ENCODE peak calls at places on chromosomes 2 and 18, in ten cellular contexts. One of them, this sample, is unnamed.

GRCh38 chr2:234404957-234405356 is 91.9 kb downstream of the ARL4C start:
- DNase-seq in foreskin fibroblast: no peak
- DNase-seq in activated effector memory CD4-positive, alpha-beta T cell treated with Interleukin-2 at 50 U/mL for 16 hours: no peak
- DNase-seq in NCI-H1105: no peak
- DNase-seq in SK-N-SH: no peak
- DNase-seq in KG1: no peak
- DNase-seq in mesenchymal stem cell: no peak
- DNase-seq in mucosa of gallbladder: no peak
- DNase-seq in NCI-H1092: no peak
- DNase-seq in HuH-7.5: no peak
- DNase-seq in this sample: no peak

GRCh38 chr2:195498176-195498575 is 158.8 kb upstream of the SLC39A10 start:
- DNase-seq in foreskin fibroblast: peak
- DNase-seq in activated effector memory CD4-positive, alpha-beta T cell treated with Interleukin-2 at 50 U/mL for 16 hours: peak
- DNase-seq in NCI-H1105: no peak
- DNase-seq in SK-N-SH: no peak
- DNase-seq in KG1: no peak
- DNase-seq in mesenchymal stem cell: peak
- DNase-seq in mucosa of gallbladder: peak
- DNase-seq in NCI-H1092: no peak
- DNase-seq in HuH-7.5: no peak
- DNase-seq in this sample: no peak

GRCh38 chr2:30188292-30188691 is 41.5 kb downstream of the YPEL5 start:
- DNase-seq in foreskin fibroblast: no peak
- DNase-seq in activated effector memory CD4-positive, alpha-beta T cell treated with Interleukin-2 at 50 U/mL for 16 hours: no peak
- DNase-seq in NCI-H1105: no peak
- DNase-seq in SK-N-SH: no peak
- DNase-seq in KG1: no peak
- DNase-seq in mesenchymal stem cell: no peak
- DNase-seq in mucosa of gallbladder: no peak
- DNase-seq in NCI-H1092: no peak
- DNase-seq in HuH-7.5: no peak
- DNase-seq in this sample: no peak

GRCh38 chr18:2906522-2907458 is 60.0 kb downstream of the EMILIN2 start:
- DNase-seq in foreskin fibroblast: peak
- DNase-seq in activated effector memory CD4-positive, alpha-beta T cell treated with Interleukin-2 at 50 U/mL for 16 hours: peak
- DNase-seq in NCI-H1105: no peak
- DNase-seq in SK-N-SH: peak
- DNase-seq in KG1: no peak
- DNase-seq in mesenchymal stem cell: peak
- DNase-seq in mucosa of gallbladder: no peak
- DNase-seq in NCI-H1092: no peak
- DNase-seq in HuH-7.5: peak
- DNase-seq in this sample: no peak

GRCh38 chr2:9333591-9334171 is 89.6 kb downstream of the ITGB1BP1 start:
- DNase-seq in foreskin fibroblast: peak
- DNase-seq in activated effector memory CD4-positive, alpha-beta T cell treated with Interleukin-2 at 50 U/mL for 16 hours: no peak
- DNase-seq in NCI-H1105: no peak
- DNase-seq in SK-N-SH: peak
- DNase-seq in KG1: no peak
- DNase-seq in mesenchymal stem cell: peak
- DNase-seq in mucosa of gallbladder: peak
- DNase-seq in NCI-H1092: peak
- DNase-seq in HuH-7.5: peak
- DNase-seq in this sample: peak

GRCh38 chr2:38076250-38076709 is 329 bp upstream of the CYP1B1 start:
- DNase-seq in foreskin fibroblast: peak
- DNase-seq in activated effector memory CD4-positive, alpha-beta T cell treated with Interleukin-2 at 50 U/mL for 16 hours: no peak
- DNase-seq in NCI-H1105: peak
- DNase-seq in SK-N-SH: peak
- DNase-seq in KG1: peak
- DNase-seq in mesenchymal stem cell: peak
- DNase-seq in mucosa of gallbladder: peak
- DNase-seq in NCI-H1092: no peak
- DNase-seq in HuH-7.5: peak
- DNase-seq in this sample: peak

GRCh38 chr2:226701052-226701451 is 98.6 kb downstream of the IRS1 start:
- DNase-seq in foreskin fibroblast: peak
- DNase-seq in activated effector memory CD4-positive, alpha-beta T cell treated with Interleukin-2 at 50 U/mL for 16 hours: no peak
- DNase-seq in NCI-H1105: no peak
- DNase-seq in SK-N-SH: no peak
- DNase-seq in KG1: no peak
- DNase-seq in mesenchymal stem cell: peak
- DNase-seq in mucosa of gallbladder: no peak
- DNase-seq in NCI-H1092: no peak
- DNase-seq in HuH-7.5: no peak
- DNase-seq in this sample: no peak

GRCh38 chr18:70491734-70492348 is 203.0 kb downstream of the SOCS6 start:
- DNase-seq in foreskin fibroblast: peak
- DNase-seq in activated effector memory CD4-positive, alpha-beta T cell treated with Interleukin-2 at 50 U/mL for 16 hours: peak
- DNase-seq in NCI-H1105: peak
- DNase-seq in SK-N-SH: peak
- DNase-seq in KG1: peak
- DNase-seq in mesenchymal stem cell: peak
- DNase-seq in mucosa of gallbladder: peak
- DNase-seq in NCI-H1092: peak
- DNase-seq in HuH-7.5: peak
- DNase-seq in this sample: peak

GRCh38 chr2:37349376-37349775 is 4.9 kb downstream of the QPCT start:
- DNase-seq in foreskin fibroblast: no peak
- DNase-seq in activated effector memory CD4-positive, alpha-beta T cell treated with Interleukin-2 at 50 U/mL for 16 hours: no peak
- DNase-seq in NCI-H1105: no peak
- DNase-seq in SK-N-SH: no peak
- DNase-seq in KG1: no peak
- DNase-seq in mesenchymal stem cell: peak
- DNase-seq in mucosa of gallbladder: no peak
- DNase-seq in NCI-H1092: peak
- DNase-seq in HuH-7.5: no peak
- DNase-seq in this sample: no peak

GRCh38 chr2:222649801-222650200 is 6.1 kb downstream of the FARSB start:
- DNase-seq in foreskin fibroblast: no peak
- DNase-seq in activated effector memory CD4-positive, alpha-beta T cell treated with Interleukin-2 at 50 U/mL for 16 hours: no peak
- DNase-seq in NCI-H1105: no peak
- DNase-seq in SK-N-SH: no peak
- DNase-seq in KG1: no peak
- DNase-seq in mesenchymal stem cell: no peak
- DNase-seq in mucosa of gallbladder: no peak
- DNase-seq in NCI-H1092: no peak
- DNase-seq in HuH-7.5: no peak
- DNase-seq in this sample: no peak

GRCh38 chr18:2970344-2970743 is 42.6 kb downstream of the LPIN2 start:
- DNase-seq in foreskin fibroblast: no peak
- DNase-seq in activated effector memory CD4-positive, alpha-beta T cell treated with Interleukin-2 at 50 U/mL for 16 hours: no peak
- DNase-seq in NCI-H1105: no peak
- DNase-seq in SK-N-SH: no peak
- DNase-seq in KG1: no peak
- DNase-seq in mesenchymal stem cell: no peak
- DNase-seq in mucosa of gallbladder: no peak
- DNase-seq in NCI-H1092: no peak
- DNase-seq in HuH-7.5: no peak
- DNase-seq in this sample: no peak

GRCh38 chr2:221677688-221678087 is 105.6 kb upstream of the EPHA4 start:
- DNase-seq in foreskin fibroblast: no peak
- DNase-seq in activated effector memory CD4-positive, alpha-beta T cell treated with Interleukin-2 at 50 U/mL for 16 hours: no peak
- DNase-seq in NCI-H1105: no peak
- DNase-seq in SK-N-SH: no peak
- DNase-seq in KG1: no peak
- DNase-seq in mesenchymal stem cell: no peak
- DNase-seq in mucosa of gallbladder: no peak
- DNase-seq in NCI-H1092: no peak
- DNase-seq in HuH-7.5: no peak
- DNase-seq in this sample: no peak

GRCh38 chr2:66888791-66889631 is 454.1 kb downstream of the MEIS1 start:
- DNase-seq in foreskin fibroblast: peak
- DNase-seq in activated effector memory CD4-positive, alpha-beta T cell treated with Interleukin-2 at 50 U/mL for 16 hours: no peak
- DNase-seq in NCI-H1105: no peak
- DNase-seq in SK-N-SH: no peak
- DNase-seq in KG1: no peak
- DNase-seq in mesenchymal stem cell: peak
- DNase-seq in mucosa of gallbladder: peak
- DNase-seq in NCI-H1092: no peak
- DNase-seq in HuH-7.5: no peak
- DNase-seq in this sample: peak

GRCh38 chr2:60676950-60677349 is 79.1 kb upstream of the PAPOLG start:
- DNase-seq in foreskin fibroblast: no peak
- DNase-seq in activated effector memory CD4-positive, alpha-beta T cell treated with Interleukin-2 at 50 U/mL for 16 hours: no peak
- DNase-seq in NCI-H1105: no peak
- DNase-seq in SK-N-SH: no peak
- DNase-seq in KG1: no peak
- DNase-seq in mesenchymal stem cell: no peak
- DNase-seq in mucosa of gallbladder: peak
- DNase-seq in NCI-H1092: no peak
- DNase-seq in HuH-7.5: no peak
- DNase-seq in this sample: no peak

GRCh38 chr2:55489467-55490062 is 30.0 kb upstream of the CFAP36 start:
- DNase-seq in foreskin fibroblast: no peak
- DNase-seq in activated effector memory CD4-positive, alpha-beta T cell treated with Interleukin-2 at 50 U/mL for 16 hours: no peak
- DNase-seq in NCI-H1105: no peak
- DNase-seq in SK-N-SH: no peak
- DNase-seq in KG1: no peak
- DNase-seq in mesenchymal stem cell: no peak
- DNase-seq in mucosa of gallbladder: no peak
- DNase-seq in NCI-H1092: no peak
- DNase-seq in HuH-7.5: no peak
- DNase-seq in this sample: no peak

GRCh38 chr18:48430162-48430561 is 21.0 kb upstream of the ZBTB7C start:
- DNase-seq in foreskin fibroblast: no peak
- DNase-seq in activated effector memory CD4-positive, alpha-beta T cell treated with Interleukin-2 at 50 U/mL for 16 hours: no peak
- DNase-seq in NCI-H1105: no peak
- DNase-seq in SK-N-SH: no peak
- DNase-seq in KG1: no peak
- DNase-seq in mesenchymal stem cell: no peak
- DNase-seq in mucosa of gallbladder: no peak
- DNase-seq in NCI-H1092: no peak
- DNase-seq in HuH-7.5: no peak
- DNase-seq in this sample: no peak

GRCh38 chr18:74526478-74526877 is 7.8 kb upstream of the CNDP1 start:
- DNase-seq in foreskin fibroblast: no peak
- DNase-seq in activated effector memory CD4-positive, alpha-beta T cell treated with Interleukin-2 at 50 U/mL for 16 hours: no peak
- DNase-seq in NCI-H1105: no peak
- DNase-seq in SK-N-SH: no peak
- DNase-seq in KG1: no peak
- DNase-seq in mesenchymal stem cell: no peak
- DNase-seq in mucosa of gallbladder: no peak
- DNase-seq in NCI-H1092: no peak
- DNase-seq in HuH-7.5: no peak
- DNase-seq in this sample: no peak

GRCh38 chr2:72013726-72014125 is 133.9 kb downstream of the CYP26B1 start:
- DNase-seq in foreskin fibroblast: no peak
- DNase-seq in activated effector memory CD4-positive, alpha-beta T cell treated with Interleukin-2 at 50 U/mL for 16 hours: no peak
- DNase-seq in NCI-H1105: no peak
- DNase-seq in SK-N-SH: no peak
- DNase-seq in KG1: no peak
- DNase-seq in mesenchymal stem cell: no peak
- DNase-seq in mucosa of gallbladder: peak
- DNase-seq in NCI-H1092: no peak
- DNase-seq in HuH-7.5: no peak
- DNase-seq in this sample: no peak

GRCh38 chr2:216549926-216550690 is 51.5 kb downstream of the RPL37A start:
- DNase-seq in foreskin fibroblast: no peak
- DNase-seq in activated effector memory CD4-positive, alpha-beta T cell treated with Interleukin-2 at 50 U/mL for 16 hours: no peak
- DNase-seq in NCI-H1105: no peak
- DNase-seq in SK-N-SH: no peak
- DNase-seq in KG1: no peak
- DNase-seq in mesenchymal stem cell: no peak
- DNase-seq in mucosa of gallbladder: peak
- DNase-seq in NCI-H1092: no peak
- DNase-seq in HuH-7.5: no peak
- DNase-seq in this sample: no peak

GRCh38 chr18:79789901-79790885 is 7.5 kb upstream of the KCNG2 start:
- DNase-seq in foreskin fibroblast: no peak
- DNase-seq in activated effector memory CD4-positive, alpha-beta T cell treated with Interleukin-2 at 50 U/mL for 16 hours: no peak
- DNase-seq in NCI-H1105: peak
- DNase-seq in SK-N-SH: no peak
- DNase-seq in KG1: no peak
- DNase-seq in mesenchymal stem cell: no peak
- DNase-seq in mucosa of gallbladder: no peak
- DNase-seq in NCI-H1092: peak
- DNase-seq in HuH-7.5: no peak
- DNase-seq in this sample: no peak

GRCh38 chr2:59874971-59875755 is 678.3 kb downstream of the BCL11A start:
- DNase-seq in foreskin fibroblast: no peak
- DNase-seq in activated effector memory CD4-positive, alpha-beta T cell treated with Interleukin-2 at 50 U/mL for 16 hours: no peak
- DNase-seq in NCI-H1105: no peak
- DNase-seq in SK-N-SH: no peak
- DNase-seq in KG1: no peak
- DNase-seq in mesenchymal stem cell: no peak
- DNase-seq in mucosa of gallbladder: no peak
- DNase-seq in NCI-H1092: no peak
- DNase-seq in HuH-7.5: no peak
- DNase-seq in this sample: no peak

GRCh38 chr18:65938592-65939372 is 188.0 kb downstream of the CDH7 start:
- DNase-seq in foreskin fibroblast: peak
- DNase-seq in activated effector memory CD4-positive, alpha-beta T cell treated with Interleukin-2 at 50 U/mL for 16 hours: no peak
- DNase-seq in NCI-H1105: peak
- DNase-seq in SK-N-SH: peak
- DNase-seq in KG1: no peak
- DNase-seq in mesenchymal stem cell: peak
- DNase-seq in mucosa of gallbladder: no peak
- DNase-seq in NCI-H1092: peak
- DNase-seq in HuH-7.5: no peak
- DNase-seq in this sample: peak

GRCh38 chr18:58314284-58314683 is 270.3 kb downstream of the NEDD4L start:
- DNase-seq in foreskin fibroblast: peak
- DNase-seq in activated effector memory CD4-positive, alpha-beta T cell treated with Interleukin-2 at 50 U/mL for 16 hours: no peak
- DNase-seq in NCI-H1105: no peak
- DNase-seq in SK-N-SH: no peak
- DNase-seq in KG1: no peak
- DNase-seq in mesenchymal stem cell: peak
- DNase-seq in mucosa of gallbladder: peak
- DNase-seq in NCI-H1092: no peak
- DNase-seq in HuH-7.5: no peak
- DNase-seq in this sample: peak

GRCh38 chr2:109615637-109616144 is 1.5 kb downstream of the SOWAHC start:
- DNase-seq in foreskin fibroblast: no peak
- DNase-seq in activated effector memory CD4-positive, alpha-beta T cell treated with Interleukin-2 at 50 U/mL for 16 hours: no peak
- DNase-seq in NCI-H1105: no peak
- DNase-seq in SK-N-SH: no peak
- DNase-seq in KG1: no peak
- DNase-seq in mesenchymal stem cell: peak
- DNase-seq in mucosa of gallbladder: no peak
- DNase-seq in NCI-H1092: no peak
- DNase-seq in HuH-7.5: peak
- DNase-seq in this sample: no peak

GRCh38 chr2:135473567-135473966 is 57.5 kb downstream of the ZRANB3 start:
- DNase-seq in foreskin fibroblast: peak
- DNase-seq in activated effector memory CD4-positive, alpha-beta T cell treated with Interleukin-2 at 50 U/mL for 16 hours: no peak
- DNase-seq in NCI-H1105: peak
- DNase-seq in SK-N-SH: peak
- DNase-seq in KG1: no peak
- DNase-seq in mesenchymal stem cell: peak
- DNase-seq in mucosa of gallbladder: no peak
- DNase-seq in NCI-H1092: no peak
- DNase-seq in HuH-7.5: peak
- DNase-seq in this sample: no peak

This sample was measured in foreskin melanocyte.